ENCODE peak calls at places on chromosome 14, in eight cellular contexts. One of them, this sample, is unnamed.

GRCh38 chr14:99260652-99261551 is 11.1 kb downstream of the BCL11B start:
- DNase-seq in right atrium auricular region: no peak
- DNase-seq in body of pancreas: no peak
- DNase-seq in A549: no peak
- DNase-seq in esophagus squamous epithelium: no peak
- DNase-seq in ovary: no peak
- DNase-seq in CD4-positive, CD25-positive, alpha-beta regulatory T cell: peak; percentile 60
- DNase-seq in cardiac muscle cell: no peak
- DNase-seq in this sample: no peak

GRCh38 chr14:100122481-100123215 is 36.8 kb downstream of the DEGS2 start:
- DNase-seq in cardiac muscle cell: no peak
- DNase-seq in CD4-positive, CD25-positive, alpha-beta regulatory T cell: no peak
- DNase-seq in ovary: no peak
- DNase-seq in right atrium auricular region: no peak
- DNase-seq in body of pancreas: no peak
- DNase-seq in A549: no peak
- DNase-seq in esophagus squamous epithelium: no peak
- DNase-seq in this sample: no peak

GRCh38 chr14:25298238-25298637 is 248.3 kb upstream of the STXBP6 start:
- DNase-seq in esophagus squamous epithelium: no peak
- DNase-seq in A549: no peak
- DNase-seq in right atrium auricular region: no peak
- DNase-seq in cardiac muscle cell: no peak
- DNase-seq in ovary: no peak
- DNase-seq in CD4-positive, CD25-positive, alpha-beta regulatory T cell: no peak
- DNase-seq in body of pancreas: no peak
- DNase-seq in this sample: no peak

GRCh38 chr14:74488788-74489397 is 4.2 kb downstream of the NPC2 start:
- DNase-seq in CD4-positive, CD25-positive, alpha-beta regulatory T cell: no peak
- DNase-seq in body of pancreas: no peak
- DNase-seq in A549: no peak
- DNase-seq in esophagus squamous epithelium: no peak
- DNase-seq in ovary: no peak
- DNase-seq in cardiac muscle cell: no peak
- DNase-seq in right atrium auricular region: no peak
- DNase-seq in this sample: no peak

GRCh38 chr14:58535084-58535483 is 102.7 kb upstream of the DACT1 start:
- DNase-seq in right atrium auricular region: no peak
- DNase-seq in body of pancreas: no peak
- DNase-seq in A549: no peak
- DNase-seq in CD4-positive, CD25-positive, alpha-beta regulatory T cell: no peak
- DNase-seq in cardiac muscle cell: peak; percentile 9
- DNase-seq in esophagus squamous epithelium: no peak
- DNase-seq in ovary: no peak
- DNase-seq in this sample: no peak

GRCh38 chr14:51139221-51139681 is 44.3 kb upstream of the TRIM9 start:
- DNase-seq in body of pancreas: no peak
- DNase-seq in A549: no peak
- DNase-seq in ovary: no peak
- DNase-seq in right atrium auricular region: no peak
- DNase-seq in cardiac muscle cell: no peak
- DNase-seq in esophagus squamous epithelium: no peak
- DNase-seq in CD4-positive, CD25-positive, alpha-beta regulatory T cell: no peak
- DNase-seq in this sample: no peak

GRCh38 chr14:102774391-102775153 is 2.7 kb upstream of the TRAF3 start:
- DNase-seq in right atrium auricular region: peak; percentile 68
- DNase-seq in CD4-positive, CD25-positive, alpha-beta regulatory T cell: peak; percentile 59
- DNase-seq in cardiac muscle cell: peak; percentile 78
- DNase-seq in body of pancreas: peak; percentile 66
- DNase-seq in ovary: peak; percentile 59
- DNase-seq in esophagus squamous epithelium: no peak
- DNase-seq in A549: peak; percentile 81
- DNase-seq in this sample: no peak

GRCh38 chr14:68664225-68664681 is 128.6 kb downstream of the ZFP36L1 start:
- DNase-seq in A549: no peak
- DNase-seq in ovary: peak; percentile 40
- DNase-seq in esophagus squamous epithelium: no peak
- DNase-seq in CD4-positive, CD25-positive, alpha-beta regulatory T cell: no peak
- DNase-seq in body of pancreas: no peak
- DNase-seq in right atrium auricular region: peak; percentile 38
- DNase-seq in cardiac muscle cell: no peak
- DNase-seq in this sample: no peak

GRCh38 chr14:55121628-55122440 is 7.2 kb upstream of the LGALS3 start:
- DNase-seq in cardiac muscle cell: no peak
- DNase-seq in right atrium auricular region: no peak
- DNase-seq in esophagus squamous epithelium: no peak
- DNase-seq in body of pancreas: no peak
- DNase-seq in CD4-positive, CD25-positive, alpha-beta regulatory T cell: no peak
- DNase-seq in A549: no peak
- DNase-seq in ovary: no peak
- DNase-seq in this sample: no peak

GRCh38 chr14:55333785-55334485 is 62.7 kb downstream of the FBXO34 start:
- DNase-seq in CD4-positive, CD25-positive, alpha-beta regulatory T cell: no peak
- DNase-seq in body of pancreas: no peak
- DNase-seq in right atrium auricular region: no peak
- DNase-seq in ovary: no peak
- DNase-seq in esophagus squamous epithelium: no peak
- DNase-seq in cardiac muscle cell: no peak
- DNase-seq in A549: no peak
- DNase-seq in this sample: no peak

GRCh38 chr14:100770605-100771120 is 44.0 kb downstream of the DLK1 start:
- DNase-seq in esophagus squamous epithelium: no peak
- DNase-seq in CD4-positive, CD25-positive, alpha-beta regulatory T cell: no peak
- DNase-seq in cardiac muscle cell: no peak
- DNase-seq in body of pancreas: no peak
- DNase-seq in ovary: no peak
- DNase-seq in A549: no peak
- DNase-seq in right atrium auricular region: no peak
- DNase-seq in this sample: no peak

GRCh38 chr14:99561827-99562226 is 42.2 kb downstream of the CCDC85C start:
- DNase-seq in cardiac muscle cell: no peak
- DNase-seq in A549: no peak
- DNase-seq in body of pancreas: peak; percentile 56
- DNase-seq in esophagus squamous epithelium: no peak
- DNase-seq in CD4-positive, CD25-positive, alpha-beta regulatory T cell: no peak
- DNase-seq in ovary: no peak
- DNase-seq in right atrium auricular region: no peak
- DNase-seq in this sample: no peak

GRCh38 chr14:99212199-99212598 is 59.8 kb downstream of the BCL11B start:
- DNase-seq in CD4-positive, CD25-positive, alpha-beta regulatory T cell: no peak
- DNase-seq in cardiac muscle cell: no peak
- DNase-seq in ovary: no peak
- DNase-seq in body of pancreas: no peak
- DNase-seq in esophagus squamous epithelium: no peak
- DNase-seq in right atrium auricular region: no peak
- DNase-seq in A549: no peak
- DNase-seq in this sample: no peak

GRCh38 chr14:78764240-78764639 is 594.1 kb downstream of the NRXN3 start:
- DNase-seq in esophagus squamous epithelium: no peak
- DNase-seq in right atrium auricular region: no peak
- DNase-seq in body of pancreas: no peak
- DNase-seq in ovary: no peak
- DNase-seq in cardiac muscle cell: no peak
- DNase-seq in CD4-positive, CD25-positive, alpha-beta regulatory T cell: no peak
- DNase-seq in A549: no peak
- DNase-seq in this sample: no peak

GRCh38 chr14:85165091-85165490 is 364.9 kb upstream of the FLRT2 start:
- DNase-seq in A549: peak; percentile 11
- DNase-seq in CD4-positive, CD25-positive, alpha-beta regulatory T cell: no peak
- DNase-seq in ovary: no peak
- DNase-seq in esophagus squamous epithelium: no peak
- DNase-seq in body of pancreas: peak; percentile 7
- DNase-seq in right atrium auricular region: no peak
- DNase-seq in cardiac muscle cell: no peak
- DNase-seq in this sample: no peak

GRCh38 chr14:105484069-105484996 is 2.4 kb upstream of the CRIP1 start:
- DNase-seq in esophagus squamous epithelium: no peak
- DNase-seq in A549: peak; percentile 53
- DNase-seq in right atrium auricular region: peak; percentile 92
- DNase-seq in ovary: no peak
- DNase-seq in cardiac muscle cell: no peak
- DNase-seq in CD4-positive, CD25-positive, alpha-beta regulatory T cell: peak; percentile 51
- DNase-seq in body of pancreas: no peak
- DNase-seq in this sample: peak; percentile 63

GRCh38 chr14:52080817-52081755 is 12.2 kb upstream of the NID2 start:
- DNase-seq in CD4-positive, CD25-positive, alpha-beta regulatory T cell: no peak
- DNase-seq in A549: peak; percentile 39
- DNase-seq in right atrium auricular region: no peak
- DNase-seq in cardiac muscle cell: peak; percentile 43
- DNase-seq in body of pancreas: no peak
- DNase-seq in esophagus squamous epithelium: no peak
- DNase-seq in ovary: no peak
- DNase-seq in this sample: no peak

GRCh38 chr14:104972301-104973211 is 5.6 kb downstream of the AHNAK2 start:
- DNase-seq in A549: peak; percentile 93
- DNase-seq in right atrium auricular region: no peak
- DNase-seq in esophagus squamous epithelium: no peak
- DNase-seq in ovary: peak; percentile 68
- DNase-seq in body of pancreas: peak; percentile 73
- DNase-seq in cardiac muscle cell: no peak
- DNase-seq in CD4-positive, CD25-positive, alpha-beta regulatory T cell: no peak
- DNase-seq in this sample: peak; percentile 17

GRCh38 chr14:100526632-100527031 is 60.6 kb downstream of the BEGAIN start:
- DNase-seq in A549: no peak
- DNase-seq in ovary: no peak
- DNase-seq in cardiac muscle cell: no peak
- DNase-seq in esophagus squamous epithelium: no peak
- DNase-seq in CD4-positive, CD25-positive, alpha-beta regulatory T cell: no peak
- DNase-seq in right atrium auricular region: no peak
- DNase-seq in body of pancreas: no peak
- DNase-seq in this sample: peak; percentile 3

GRCh38 chr14:54691525-54692260 is 124.8 kb downstream of the SAMD4A start:
- DNase-seq in ovary: peak; percentile 83
- DNase-seq in body of pancreas: peak; percentile 86
- DNase-seq in esophagus squamous epithelium: no peak
- DNase-seq in CD4-positive, CD25-positive, alpha-beta regulatory T cell: peak; percentile 7
- DNase-seq in A549: peak; percentile 73
- DNase-seq in right atrium auricular region: peak; percentile 86
- DNase-seq in cardiac muscle cell: peak; percentile 85
- DNase-seq in this sample: peak; percentile 79

GRCh38 chr14:44759263-44759662 is 202.5 kb downstream of the KLHL28 start:
- DNase-seq in cardiac muscle cell: no peak
- DNase-seq in body of pancreas: no peak
- DNase-seq in esophagus squamous epithelium: no peak
- DNase-seq in ovary: no peak
- DNase-seq in right atrium auricular region: no peak
- DNase-seq in A549: no peak
- DNase-seq in CD4-positive, CD25-positive, alpha-beta regulatory T cell: no peak
- DNase-seq in this sample: no peak

GRCh38 chr14:102909911-102910310 is 12.6 kb upstream of the AMN start:
- DNase-seq in esophagus squamous epithelium: no peak
- DNase-seq in cardiac muscle cell: no peak
- DNase-seq in body of pancreas: no peak
- DNase-seq in ovary: no peak
- DNase-seq in CD4-positive, CD25-positive, alpha-beta regulatory T cell: no peak
- DNase-seq in A549: no peak
- DNase-seq in right atrium auricular region: no peak
- DNase-seq in this sample: no peak

GRCh38 chr14:65331652-65332051 is 80.9 kb upstream of the FUT8 start:
- DNase-seq in esophagus squamous epithelium: no peak
- DNase-seq in right atrium auricular region: no peak
- DNase-seq in cardiac muscle cell: no peak
- DNase-seq in CD4-positive, CD25-positive, alpha-beta regulatory T cell: no peak
- DNase-seq in A549: no peak
- DNase-seq in body of pancreas: no peak
- DNase-seq in ovary: no peak
- DNase-seq in this sample: no peak
- H3K4me1 ChIP-seq in esophagus squamous epithelium: peaks cover 16% of the 10 kb centered on the region
- H3K4me1 ChIP-seq in right atrium auricular region: peaks cover 10% of the 10 kb centered on the region
- H3K4me1 ChIP-seq in cardiac muscle cell: peaks cover 28% of the 10 kb centered on the region
- H3K4me1 ChIP-seq in CD4-positive, CD25-positive, alpha-beta regulatory T cell: no peaks in the 10 kb centered on the region
- H3K4me1 ChIP-seq in A549: no peaks in the 10 kb centered on the region
- H3K4me1 ChIP-seq in body of pancreas: peaks cover 13% of the 10 kb centered on the region
- H3K4me1 ChIP-seq in ovary: peaks cover 7% of the 10 kb centered on the region
- H3K4me1 ChIP-seq in this sample: peaks cover 21% of the 10 kb centered on the region

GRCh38 chr14:93757185-93757584 is 31.1 kb downstream of the PRIMA1 start:
- DNase-seq in CD4-positive, CD25-positive, alpha-beta regulatory T cell: no peak
- DNase-seq in right atrium auricular region: no peak
- DNase-seq in ovary: no peak
- DNase-seq in esophagus squamous epithelium: no peak
- DNase-seq in cardiac muscle cell: no peak
- DNase-seq in A549: no peak
- DNase-seq in body of pancreas: no peak
- DNase-seq in this sample: no peak
- H3K27ac ChIP-seq in CD4-positive, CD25-positive, alpha-beta regulatory T cell: no peak overlapping the region
- H3K27ac ChIP-seq in right atrium auricular region: no peak overlapping the region
- H3K27ac ChIP-seq in ovary: no peak overlapping the region
- H3K27ac ChIP-seq in esophagus squamous epithelium: peak overlapping the region; percentile 76
- H3K27ac ChIP-seq in cardiac muscle cell: no peak overlapping the region
- H3K27ac ChIP-seq in A549: no peak overlapping the region
- H3K27ac ChIP-seq in body of pancreas: no peak overlapping the region
- H3K27ac ChIP-seq in this sample: no peak overlapping the region

GRCh38 chr14:81868172-81868571 is 334.5 kb upstream of the SEL1L start:
- DNase-seq in ovary: no peak
- DNase-seq in A549: peak; percentile 2
- DNase-seq in CD4-positive, CD25-positive, alpha-beta regulatory T cell: no peak
- DNase-seq in right atrium auricular region: no peak
- DNase-seq in cardiac muscle cell: no peak
- DNase-seq in body of pancreas: no peak
- DNase-seq in esophagus squamous epithelium: no peak
- DNase-seq in this sample: no peak
- H3K9me3 ChIP-seq in ovary: no peaks in the 10 kb centered on the region
- H3K9me3 ChIP-seq in A549: no peaks in the 10 kb centered on the region
- H3K9me3 ChIP-seq in CD4-positive, CD25-positive, alpha-beta regulatory T cell: no peaks in the 10 kb centered on the region
- H3K9me3 ChIP-seq in right atrium auricular region: no peaks in the 10 kb centered on the region
- H3K9me3 ChIP-seq in cardiac muscle cell: no peaks in the 10 kb centered on the region
- H3K9me3 ChIP-seq in body of pancreas: no peaks in the 10 kb centered on the region
- H3K9me3 ChIP-seq in esophagus squamous epithelium: no peaks in the 10 kb centered on the region
- H3K9me3 ChIP-seq in this sample: no peaks in the 10 kb centered on the region

GRCh38 chr14:22626590-22626989 is 17.6 kb downstream of the OR6J1 start:
- DNase-seq in esophagus squamous epithelium: no peak
- DNase-seq in body of pancreas: no peak
- DNase-seq in cardiac muscle cell: no peak
- DNase-seq in ovary: no peak
- DNase-seq in right atrium auricular region: no peak
- DNase-seq in CD4-positive, CD25-positive, alpha-beta regulatory T cell: no peak
- DNase-seq in A549: no peak
- DNase-seq in this sample: no peak

GRCh38 chr14:22622220-22622619 is 21.9 kb downstream of the OR6J1 start:
- DNase-seq in cardiac muscle cell: no peak
- DNase-seq in A549: no peak
- DNase-seq in CD4-positive, CD25-positive, alpha-beta regulatory T cell: no peak
- DNase-seq in right atrium auricular region: no peak
- DNase-seq in ovary: no peak
- DNase-seq in esophagus squamous epithelium: no peak
- DNase-seq in body of pancreas: no peak
- DNase-seq in this sample: no peak

GRCh38 chr14:22627506-22628263 is 16.5 kb downstream of the OR6J1 start:
- DNase-seq in body of pancreas: no peak
- DNase-seq in A549: no peak
- DNase-seq in esophagus squamous epithelium: no peak
- DNase-seq in CD4-positive, CD25-positive, alpha-beta regulatory T cell: no peak
- DNase-seq in cardiac muscle cell: no peak
- DNase-seq in ovary: no peak
- DNase-seq in right atrium auricular region: no peak
- DNase-seq in this sample: no peak

DNA sequence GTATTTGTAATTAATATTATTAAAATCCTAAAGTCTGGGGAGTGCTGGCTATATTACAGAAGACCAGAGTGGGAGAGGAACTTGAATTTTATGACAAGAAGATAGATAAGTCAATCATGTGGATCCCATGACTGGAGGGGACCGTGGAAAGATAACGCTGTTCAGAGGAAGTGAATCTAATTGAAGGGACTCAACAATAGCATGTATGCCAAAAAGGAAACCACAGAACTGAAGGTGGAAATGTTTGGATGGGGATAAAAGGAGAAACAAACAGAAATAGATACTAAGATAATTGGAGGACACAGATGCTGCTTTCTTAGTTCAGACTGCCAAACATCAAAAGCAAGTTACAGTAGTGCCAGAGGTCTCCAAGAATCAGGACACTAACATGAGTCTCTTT is 21.1 kb downstream of the OR6J1 start:
- DNase-seq in A549: no peak
- DNase-seq in cardiac muscle cell: no peak
- DNase-seq in body of pancreas: no peak
- DNase-seq in right atrium auricular region: no peak
- DNase-seq in esophagus squamous epithelium: no peak
- DNase-seq in ovary: no peak
- DNase-seq in CD4-positive, CD25-positive, alpha-beta regulatory T cell: no peak
- DNase-seq in this sample: no peak
- H3K4me1 ChIP-seq in A549: no peaks in the 10 kb centered on the region
- H3K4me1 ChIP-seq in cardiac muscle cell: no peaks in the 10 kb centered on the region
- H3K4me1 ChIP-seq in body of pancreas: no peaks in the 10 kb centered on the region
- H3K4me1 ChIP-seq in right atrium auricular region: no peaks in the 10 kb centered on the region
- H3K4me1 ChIP-seq in esophagus squamous epithelium: no peaks in the 10 kb centered on the region
- H3K4me1 ChIP-seq in ovary: no peaks in the 10 kb centered on the region
- H3K4me1 ChIP-seq in CD4-positive, CD25-positive, alpha-beta regulatory T cell: no peaks in the 10 kb centered on the region
- H3K4me1 ChIP-seq in this sample: peaks cover 3% of the 10 kb centered on the region

This sample was measured in left ventricle myocardium inferior.